ENCODE peak calls at places on chromosome 16, in six cellular contexts. U is fibroblast of lung, Y is A673, H is PC-3, M is MM.1S, N is GM23248. W is an unnamed sample.

GRCh38 chr16:7026639-7027038 is 306.0 kb upstream of the RBFOX1 start:
- DNase-seq in Y (no peak), H (no peak), N (no peak), U (no peak), M (no peak), W (no peak)

GRCh38 chr16:66741131-66741900 is 10.1 kb downstream of the DYNC1LI2 start:
- DNase-seq in M (no peak), Y (peak; percentile 39), H (peak; percentile 74), U (peak; percentile 94), N (peak; percentile 94), W (peak; percentile 88)

GRCh38 chr16:71610936-71611871 is 14.8 kb upstream of the MARVELD3 start:
- DNase-seq in M (peak; percentile 71), Y (peak; percentile 81), N (peak; percentile 63), U (peak; percentile 43), H (peak; percentile 69), W (peak; percentile 6)

GRCh38 chr16:70778901-70779309 is 22.1 kb downstream of the VAC14 start:
- DNase-seq in M (no peak), H (peak; percentile 72), U (peak; percentile 95), N (peak; percentile 90), Y (peak; percentile 89), W (peak; percentile 67)

GRCh38 chr16:20901068-20901440 is 483 bp downstream of the LYRM1 start:
- DNase-seq in N (no peak), H (no peak), M (no peak), Y (no peak), U (no peak), W (no peak)

GRCh38 chr16:67846063-67846319 is 742 bp upstream of the NUTF2 start:
- DNase-seq in N (peak; percentile 17), U (no peak), Y (no peak), H (no peak), M (no peak), W (no peak)

GRCh38 chr16:67845291-67846062 is 1.3 kb upstream of the NUTF2 start:
- DNase-seq in Y (no peak), M (no peak), U (no peak), N (peak; percentile 44), H (no peak), W (no peak)

GRCh38 chr16:3780570-3780969 is 63.2 kb upstream of the TRAP1 start:
- DNase-seq in Y (peak; percentile 61), N (peak; percentile 18), U (peak; percentile 41), H (peak; percentile 12), M (no peak), W (no peak)

GRCh38 chr16:53080345-53081031 is 25.7 kb downstream of the CHD9 start:
- DNase-seq in N (peak; percentile 93), U (peak; percentile 89), H (peak; percentile 69), M (no peak), Y (peak; percentile 87), W (peak; percentile 88)

GRCh38 chr16:11350531-11351335 is 5.5 kb downstream of the RMI2 start:
- DNase-seq in Y (peak; percentile 49), M (no peak), N (peak; percentile 86), U (peak; percentile 90), H (peak; percentile 61), W (peak; percentile 44)

GRCh38 chr16:68451656-68452055 is 3.3 kb upstream of the SMPD3 start:
- DNase-seq in H (no peak), Y (no peak), N (peak; percentile 10), U (no peak), M (no peak), W (no peak)

GRCh38 chr16:59046335-59046734 is 312.2 kb upstream of the GOT2 start:
- DNase-seq in Y (no peak), M (no peak), U (peak; percentile 6), H (no peak), N (no peak), W (peak; percentile 70)

GRCh38 chr16:29962344-29962994 is 590 bp downstream of the TMEM219 start:
- DNase-seq in U (peak; percentile 48), M (no peak), N (peak; percentile 58), H (peak; percentile 20), Y (peak; percentile 27), W (peak; percentile 2)

GRCh38 chr16:19517424-19518089 is 4.3 kb downstream of the GDE1 start:
- DNase-seq in H (peak; percentile 92), M (no peak), N (peak; percentile 62), Y (no peak), U (peak; percentile 45), W (peak; percentile 37)

GRCh38 chr16:324451-325334 is 27.8 kb downstream of the AXIN1 start:
- DNase-seq in M (no peak), U (no peak), N (no peak), H (no peak), Y (no peak), W (no peak)

GRCh38 chr16:24146523-24146922 is 109.6 kb upstream of the CACNG3 start:
- DNase-seq in M (no peak), U (no peak), N (no peak), H (no peak), Y (no peak), W (peak; percentile 30)

GRCh38 chr16:58127634-58128033 is 1.5 kb downstream of the CFAP20 start:
- DNase-seq in N (peak; percentile 59), M (no peak), Y (no peak), H (peak; percentile 17), U (no peak), W (no peak)

GRCh38 chr16:20744922-20745440 is 3.4 kb upstream of the THUMPD1 start:
- DNase-seq in U (no peak), M (no peak), Y (no peak), H (no peak), N (no peak), W (no peak)

GRCh38 chr16:69182730-69183416 is 4.1 kb upstream of the SNTB2 start:
- DNase-seq in U (no peak), Y (no peak), M (no peak), H (peak; percentile 29), N (no peak), W (no peak)

GRCh38 chr16:70754874-70755600 is 45.9 kb downstream of the VAC14 start:
- DNase-seq in H (no peak), N (no peak), M (no peak), U (no peak), Y (no peak), W (no peak)

GRCh38 chr16:17591655-17592405 is 121.1 kb upstream of the XYLT1 start:
- DNase-seq in U (no peak), H (no peak), M (no peak), N (peak; percentile 54), Y (no peak), W (no peak)

GRCh38 chr16:34758835-34759234 is 1299.4 kb downstream of the TP53TG3F start:
- DNase-seq in U (no peak), M (no peak), Y (no peak), N (no peak), H (no peak), W (no peak)

GRCh38 chr16:61677776-61678175 is 358.5 kb downstream of the CDH8 start:
- DNase-seq in U (no peak), N (no peak), Y (no peak), H (no peak), M (no peak), W (no peak)

GRCh38 chr16:66706506-66706880 is 9.9 kb upstream of the CMTM4 start:
- DNase-seq in U (no peak), Y (no peak), M (no peak), H (no peak), N (no peak), W (no peak)

GRCh38 chr16:720990-721764 is at the start of gene ANTKMT:
- DNase-seq in M (peak; percentile 94), Y (peak; percentile 90), H (peak; percentile 79), U (peak; percentile 68), N (peak; percentile 86), W (peak; percentile 55)

GRCh38 chr16:1290860-1291575 is 18.4 kb upstream of the UBE2I start:
- DNase-seq in H (no peak), Y (no peak), U (no peak), N (no peak), M (peak; percentile 57), W (no peak)

GRCh38 chr16:19431636-19432340 is 14.1 kb downstream of the TMC5 start:
- DNase-seq in H (no peak), N (no peak), Y (no peak), M (no peak), U (no peak), W (no peak)

GRCh38 chr16:28910046-28911031 is 14.7 kb downstream of the RABEP2 start:
- DNase-seq in M (no peak), U (no peak), N (no peak), Y (no peak), H (peak; percentile 78), W (no peak)

DNA sequence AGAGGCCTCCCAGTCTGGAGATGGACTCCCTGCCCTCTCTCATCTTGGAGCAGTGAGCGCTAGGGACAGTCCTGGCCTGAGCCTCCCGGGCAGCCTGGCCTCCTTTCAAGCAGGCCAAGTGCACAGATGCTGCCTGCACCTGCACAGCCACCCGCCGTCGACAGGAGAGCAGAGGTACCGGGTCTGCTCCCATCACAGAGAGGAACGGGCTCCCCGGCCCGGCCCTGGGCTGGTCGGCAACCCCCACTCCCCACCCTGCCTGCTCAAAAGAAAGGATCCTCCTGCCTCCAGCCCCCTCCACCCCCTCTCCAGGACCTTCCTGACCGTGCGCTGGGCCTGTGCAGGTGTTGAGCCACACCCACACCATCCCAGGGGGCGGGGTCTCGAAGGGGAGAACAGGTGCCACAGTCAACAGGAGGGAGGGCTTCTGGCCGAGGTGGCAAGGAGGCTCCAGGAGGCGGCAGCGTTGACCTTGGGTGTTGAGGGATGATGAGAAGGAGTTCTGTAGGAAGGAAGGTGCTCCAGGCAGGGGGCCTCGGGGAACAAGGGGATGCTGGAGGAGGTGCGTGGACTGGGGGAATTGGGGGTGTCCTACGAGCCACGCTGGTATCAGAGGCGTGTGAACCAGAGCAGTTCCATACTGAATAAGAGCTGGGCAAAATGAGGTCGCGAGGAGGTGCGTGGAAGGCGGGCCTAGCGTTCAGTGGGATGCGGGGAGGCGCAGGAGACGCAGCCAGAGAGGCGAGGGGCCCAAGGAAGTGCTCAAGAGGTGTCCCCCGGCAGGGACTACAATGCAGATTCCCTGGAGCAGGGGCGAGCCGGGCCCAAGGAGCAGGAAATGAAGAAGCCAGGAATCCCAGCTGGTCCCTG is 967 bp upstream of the CDH15 start:
- DNase-seq in M (peak; percentile 53), U (no peak), N (no peak), Y (no peak), H (peak; percentile 58), W (no peak)
- H3K27me3 ChIP-seq in M (peaks cover 7% of the 10 kb centered on the region), U (no peaks in the 10 kb centered on the region), N (no peaks in the 10 kb centered on the region), Y (no peaks in the 10 kb centered on the region), H (no peaks in the 10 kb centered on the region), W (no peaks in the 10 kb centered on the region)

DNA sequence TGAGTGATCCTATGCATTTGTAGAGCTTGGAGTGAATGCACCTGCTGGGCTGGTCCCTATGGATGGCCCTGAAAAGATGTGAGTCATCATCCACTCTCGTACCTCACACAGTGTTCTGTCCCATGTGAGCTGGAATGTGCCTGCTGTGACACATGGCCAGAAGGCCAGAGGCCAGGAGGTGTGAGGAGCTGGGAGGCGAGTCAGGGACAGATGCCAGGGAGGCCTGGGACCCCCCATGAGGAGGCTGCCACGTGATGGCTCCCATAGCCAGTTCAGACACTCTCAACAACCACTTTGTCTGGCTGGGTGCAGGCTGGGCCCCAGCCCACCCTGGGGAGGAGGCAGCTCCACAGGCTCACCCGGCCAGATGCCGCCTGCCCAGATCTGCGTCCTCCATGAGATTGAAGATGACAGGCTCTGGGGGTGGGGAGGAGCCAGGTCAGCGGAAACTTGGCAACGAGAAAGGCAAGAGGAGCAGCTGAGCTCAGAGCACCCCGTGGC is 168.8 kb downstream of the C16orf78 start:
- DNase-seq in H (no peak), Y (no peak), M (no peak), N (no peak), U (no peak), W (no peak)
- H3K4me3 ChIP-seq in H (no peak overlapping the region), Y (no peak overlapping the region), M (no peak overlapping the region), N (no peak overlapping the region), U (no peak overlapping the region), W (no peak overlapping the region)

GRCh38 chr16:51154271-51155171 is 3.5 kb upstream of the SALL1 start:
- DNase-seq in M (no peak), N (no peak), U (no peak), H (no peak), Y (no peak), W (no peak)
- TF ChIP-seq EZH2 in M (no peak), N (no peak), U (no peak), H (no peak), Y (no peak), W (no peak)

GRCh38 chr16:77789085-77789611 is 784 bp downstream of the VAT1L start:
- DNase-seq in M (no peak), U (no peak), Y (no peak), N (peak; percentile 40), H (no peak), W (no peak)
- H3K27me3 ChIP-seq in M (peaks cover 12% of the 10 kb centered on the region), U (peaks cover 6% of the 10 kb centered on the region), Y (peaks cover 59% of the 10 kb centered on the region), N (peaks cover 4% of the 10 kb centered on the region), H (peaks cover 18% of the 10 kb centered on the region), W (peaks cover 5% of the 10 kb centered on the region)

W was measured in astrocyte.